ENCODE peak calls at places on chromosomes 16 and 17, in ten cellular contexts. P is endothelial cell of umbilical vein, H is RWPE2, B is sigmoid colon, O is IMR-90, V is uterus, C is testis, R is ascending aorta, D is left ventricle myocardium inferior, T is adrenal gland. E is an unnamed sample.

GRCh38 chr17:35740997-35741931 is 9.8 kb downstream of the RASL10B start:
- DNase-seq in C (peak; percentile 27), B (peak; percentile 62), H (no peak), D (no peak), V (no peak), P (no peak), O (no peak), R (no peak), T (no peak), E (no peak)

GRCh38 chr16:66399930-66400329 is 27.2 kb upstream of the BEAN1 start:
- DNase-seq in R (peak; percentile 41), O (no peak), P (no peak), V (no peak), D (no peak), B (no peak), T (no peak), H (no peak), C (no peak), E (peak; percentile 42)

GRCh38 chr16:8678068-8678927 is 3.9 kb downstream of the ABAT start:
- DNase-seq in B (no peak), P (no peak), O (peak; percentile 80), D (no peak), R (no peak), C (no peak), T (no peak), V (no peak), H (no peak), E (no peak)

GRCh38 chr17:41339571-41340169 is 11.0 kb downstream of the KRT33A start:
- DNase-seq in H (no peak), C (no peak), O (no peak), T (no peak), D (no peak), B (no peak), V (no peak), R (no peak), P (no peak), E (no peak)

GRCh38 chr17:54937018-54937417 is 31.4 kb downstream of the COX11 start:
- DNase-seq in B (no peak), H (no peak), D (no peak), O (no peak), V (no peak), P (no peak), R (no peak), T (no peak), C (no peak), E (no peak)

GRCh38 chr16:72996291-72997062 is 51.5 kb downstream of the ZFHX3 start:
- DNase-seq in P (no peak), T (no peak), H (no peak), D (no peak), O (no peak), C (no peak), B (no peak), R (peak; percentile 53), V (no peak), E (no peak)

GRCh38 chr16:14278749-14279148 is 207.6 kb downstream of the MRTFB start:
- DNase-seq in O (no peak), D (no peak), B (no peak), C (no peak), P (no peak), R (no peak), V (no peak), T (no peak), H (no peak), E (no peak)

GRCh38 chr16:15846510-15846909 is 10.3 kb downstream of the MYH11 start:
- DNase-seq in V (no peak), H (no peak), R (no peak), O (no peak), T (no peak), B (peak; percentile 41), D (no peak), P (no peak), C (no peak), E (no peak)

GRCh38 chr17:17540278-17540906 is 44.2 kb upstream of the RASD1 start:
- DNase-seq in R (no peak), D (no peak), B (no peak), O (no peak), T (no peak), V (no peak), C (no peak), P (no peak), H (no peak), E (peak; percentile 62)

GRCh38 chr17:47810200-47810821 is 11.3 kb downstream of the OSBPL7 start:
- DNase-seq in P (peak; percentile 65), H (peak; percentile 91), B (peak; percentile 63), V (no peak), C (no peak), O (peak; percentile 87), D (no peak), R (peak; percentile 60), T (peak; percentile 51), E (no peak)

DNA sequence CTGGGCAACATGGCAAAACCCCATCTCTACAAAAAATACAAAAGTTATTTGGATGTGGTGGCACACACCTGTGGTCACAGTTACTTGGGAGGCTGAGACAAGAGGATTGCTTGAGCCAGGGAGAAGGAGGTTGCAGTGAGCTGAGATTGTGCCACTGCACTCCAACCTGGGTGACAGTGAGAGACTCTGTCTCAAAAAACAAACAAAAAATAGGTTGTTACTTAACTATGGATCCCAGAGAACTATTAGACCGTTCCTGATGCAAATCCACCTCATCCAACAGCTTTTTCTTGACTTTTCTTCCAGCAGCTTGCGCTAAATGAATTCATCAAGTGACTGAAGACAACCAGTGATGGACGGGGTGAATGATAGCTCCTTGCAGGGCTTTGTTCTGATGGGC is at the start of gene OR2C1:
- DNase-seq in D (no peak), H (no peak), C (no peak), B (no peak), T (no peak), V (no peak), R (no peak), P (no peak), O (no peak), E (no peak)
- H3K4me1 ChIP-seq in D (no peaks in the 10 kb centered on the region), H (no peaks in the 10 kb centered on the region), C (no peaks in the 10 kb centered on the region), B (no peaks in the 10 kb centered on the region), T (no peaks in the 10 kb centered on the region), V (no peaks in the 10 kb centered on the region), R (no peaks in the 10 kb centered on the region), P (no peaks in the 10 kb centered on the region), O (no peaks in the 10 kb centered on the region), E (no peaks in the 10 kb centered on the region)

GRCh38 chr17:69909389-69909788 is 165.6 kb upstream of the KCNJ16 start:
- DNase-seq in R (no peak), V (no peak), D (no peak), C (no peak), T (no peak), O (no peak), B (no peak), P (no peak), H (no peak), E (no peak)
- H3K4me3 ChIP-seq in R (no peak overlapping the region), V (no peak overlapping the region), D (no peak overlapping the region), C (no peak overlapping the region), T (no peak overlapping the region), O (no peak overlapping the region), B (no peak overlapping the region), P (no peak overlapping the region), H (no peak overlapping the region), E (no peak overlapping the region)

DNA sequence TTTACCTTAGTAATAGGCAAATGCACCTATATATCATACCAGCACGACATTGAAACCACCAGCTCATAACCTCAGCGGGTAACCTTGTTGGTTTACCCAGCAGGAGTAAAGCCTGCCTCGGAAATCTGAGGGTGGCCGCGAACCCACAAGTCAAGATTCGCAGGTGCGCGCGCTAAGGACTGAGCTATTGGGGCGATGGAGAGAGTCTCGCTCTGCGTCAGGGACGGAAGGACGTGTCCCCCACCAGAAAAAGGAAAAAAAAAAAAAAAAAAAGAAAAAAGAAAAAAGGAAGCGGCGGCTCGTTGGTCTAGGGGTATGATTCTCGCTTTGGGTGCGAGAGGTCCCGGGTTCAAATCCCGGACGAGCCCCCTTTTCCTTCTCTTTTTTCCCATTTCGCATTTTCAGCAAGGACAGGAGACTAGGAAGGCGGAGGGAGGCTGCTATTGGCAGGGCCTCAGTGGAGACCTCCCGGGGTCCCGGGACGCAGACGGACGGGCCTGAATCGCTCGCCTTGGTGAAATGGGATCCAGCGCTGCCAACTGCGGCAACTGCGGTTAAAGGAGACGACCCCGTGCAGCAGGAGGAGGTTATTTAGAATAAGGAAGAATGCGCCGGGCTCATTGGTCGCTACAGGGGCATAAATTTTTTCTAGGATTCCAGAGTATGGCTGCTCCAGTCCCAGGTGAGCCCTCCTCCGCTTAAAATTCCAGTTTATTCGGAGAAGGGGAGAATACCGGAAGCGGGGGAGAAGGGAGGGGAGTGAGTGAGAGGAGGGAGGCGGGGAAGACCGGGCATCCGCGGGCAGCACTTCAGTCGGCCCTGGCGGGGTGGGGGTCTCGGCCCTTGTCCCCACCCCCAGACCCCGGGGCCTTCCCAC is at the start of gene OR1F1:
- DNase-seq in C (no peak), D (no peak), P (no peak), B (no peak), O (peak; percentile 80), V (no peak), H (no peak), T (no peak), R (no peak), E (no peak)
- H3K27me3 ChIP-seq in C (peaks cover 6% of the 10 kb centered on the region), D (peaks cover 100% of the 10 kb centered on the region), P (no peaks in the 10 kb centered on the region), B (peaks cover 85% of the 10 kb centered on the region), O (peaks cover 3% of the 10 kb centered on the region), V (peaks cover 19% of the 10 kb centered on the region), H (no peaks in the 10 kb centered on the region), T (peaks cover 96% of the 10 kb centered on the region), R (peaks cover 41% of the 10 kb centered on the region), E (no peaks in the 10 kb centered on the region)

GRCh38 chr17:66355510-66355909 is 53.1 kb downstream of the PRKCA start:
- DNase-seq in D (no peak), O (peak; percentile 40), R (no peak), P (peak; percentile 34), B (no peak), V (no peak), C (no peak), H (no peak), T (no peak), E (no peak)

GRCh38 chr17:66351701-66352100 is 49.3 kb downstream of the PRKCA start:
- DNase-seq in O (no peak), V (no peak), B (no peak), D (no peak), P (no peak), C (no peak), R (no peak), T (no peak), H (no peak), E (no peak)

GRCh38 chr17:66354981-66355380 is 52.6 kb downstream of the PRKCA start:
- DNase-seq in V (no peak), P (no peak), T (no peak), H (no peak), C (no peak), B (no peak), R (no peak), D (no peak), O (peak; percentile 73), E (no peak)

GRCh38 chr17:66354472-66354871 is 52.1 kb downstream of the PRKCA start:
- DNase-seq in C (no peak), B (no peak), T (no peak), V (no peak), R (no peak), H (no peak), D (no peak), P (no peak), O (no peak), E (no peak)

DNA sequence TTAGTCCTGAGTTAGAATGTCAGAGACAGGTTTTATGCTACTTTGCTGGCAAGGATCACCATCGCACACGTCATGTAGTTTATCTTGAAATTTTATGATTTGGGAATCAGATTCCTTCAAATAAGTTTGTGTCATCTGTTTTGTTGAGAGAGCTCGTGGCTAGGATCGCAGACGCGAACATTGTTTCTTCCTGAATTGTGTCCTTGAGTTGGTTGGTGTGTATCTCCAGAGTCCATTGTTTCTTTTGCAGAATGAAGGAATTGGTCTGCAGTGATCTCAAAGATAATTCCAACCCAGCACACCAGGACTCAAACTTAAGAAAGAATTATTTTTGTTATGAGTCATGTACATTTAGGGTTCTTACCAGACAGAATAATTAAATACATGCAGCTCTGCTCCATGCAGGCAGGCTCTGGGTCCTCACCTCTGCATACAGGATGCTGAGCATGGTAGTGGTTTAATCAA is 51.6 kb downstream of the PRKCA start:
- DNase-seq in T (no peak), R (no peak), D (no peak), C (peak; percentile 28), O (peak; percentile 76), B (no peak), V (peak; percentile 31), H (no peak), P (peak; percentile 79), E (no peak)
- H3K4me1 ChIP-seq in T (peaks cover 14% of the 10 kb centered on the region), R (no peaks in the 10 kb centered on the region), D (peaks cover 10% of the 10 kb centered on the region), C (no peaks in the 10 kb centered on the region), O (peaks cover 25% of the 10 kb centered on the region), B (peaks cover 64% of the 10 kb centered on the region), V (no peaks in the 10 kb centered on the region), H (peaks cover 9% of the 10 kb centered on the region), P (peaks cover 28% of the 10 kb centered on the region), E (no peaks in the 10 kb centered on the region)

E was measured in right cardiac atrium.